ENCODE peak calls at places on chromosome 11, in ten cellular contexts. One of them, this sample, is unnamed.

GRCh38 chr11:93532285-93532789 is 10.9 kb downstream of the SMCO4 start:
- DNase-seq in body of pancreas: no peak
- DNase-seq in AG10803: no peak
- DNase-seq in NCI-H1105 treated with DMSO at 0.1 percent for 48 hours: no peak
- DNase-seq in GM03348: no peak
- DNase-seq in lower leg skin: no peak
- DNase-seq in stimulated activated CD4-positive, alpha-beta T cell treated with anti-CD3 and anti-CD28 coated beads, Interleukin-12 subunit alpha, Interleukin-12 subunit beta, amount 100 ng/mL, for 48 hours: no peak
- DNase-seq in esophagus muscularis mucosa: no peak
- DNase-seq in posterior cingulate gyrus: no peak
- DNase-seq in GM04503: no peak
- DNase-seq in this sample: no peak

GRCh38 chr11:118907051-118907748 is 18.5 kb downstream of the BCL9L start:
- DNase-seq in body of pancreas: peak; percentile 89
- DNase-seq in AG10803: peak; percentile 65
- DNase-seq in NCI-H1105 treated with DMSO at 0.1 percent for 48 hours: peak; percentile 87
- DNase-seq in GM03348: peak; percentile 84
- DNase-seq in lower leg skin: peak; percentile 97
- DNase-seq in stimulated activated CD4-positive, alpha-beta T cell treated with anti-CD3 and anti-CD28 coated beads, Interleukin-12 subunit alpha, Interleukin-12 subunit beta, amount 100 ng/mL, for 48 hours: peak; percentile 97
- DNase-seq in esophagus muscularis mucosa: peak; percentile 98
- DNase-seq in posterior cingulate gyrus: peak; percentile 79
- DNase-seq in GM04503: no peak
- DNase-seq in this sample: peak; percentile 79

GRCh38 chr11:130712480-130712879 is 203.8 kb downstream of the SNX19 start:
- DNase-seq in body of pancreas: no peak
- DNase-seq in AG10803: no peak
- DNase-seq in NCI-H1105 treated with DMSO at 0.1 percent for 48 hours: no peak
- DNase-seq in GM03348: no peak
- DNase-seq in lower leg skin: no peak
- DNase-seq in stimulated activated CD4-positive, alpha-beta T cell treated with anti-CD3 and anti-CD28 coated beads, Interleukin-12 subunit alpha, Interleukin-12 subunit beta, amount 100 ng/mL, for 48 hours: no peak
- DNase-seq in esophagus muscularis mucosa: no peak
- DNase-seq in posterior cingulate gyrus: no peak
- DNase-seq in GM04503: no peak
- DNase-seq in this sample: no peak

GRCh38 chr11:68090706-68091105 is 30.5 kb downstream of the CHKA start:
- DNase-seq in body of pancreas: peak; percentile 45
- DNase-seq in AG10803: no peak
- DNase-seq in NCI-H1105 treated with DMSO at 0.1 percent for 48 hours: no peak
- DNase-seq in GM03348: no peak
- DNase-seq in lower leg skin: no peak
- DNase-seq in stimulated activated CD4-positive, alpha-beta T cell treated with anti-CD3 and anti-CD28 coated beads, Interleukin-12 subunit alpha, Interleukin-12 subunit beta, amount 100 ng/mL, for 48 hours: no peak
- DNase-seq in esophagus muscularis mucosa: no peak
- DNase-seq in posterior cingulate gyrus: no peak
- DNase-seq in GM04503: no peak
- DNase-seq in this sample: peak; percentile 18

GRCh38 chr11:108647701-108648527 is 17.0 kb upstream of the DDX10 start:
- DNase-seq in body of pancreas: peak; percentile 90
- DNase-seq in AG10803: peak; percentile 83
- DNase-seq in NCI-H1105 treated with DMSO at 0.1 percent for 48 hours: peak; percentile 72
- DNase-seq in GM03348: peak; percentile 81
- DNase-seq in lower leg skin: peak; percentile 95
- DNase-seq in stimulated activated CD4-positive, alpha-beta T cell treated with anti-CD3 and anti-CD28 coated beads, Interleukin-12 subunit alpha, Interleukin-12 subunit beta, amount 100 ng/mL, for 48 hours: peak; percentile 62
- DNase-seq in esophagus muscularis mucosa: no peak
- DNase-seq in posterior cingulate gyrus: peak; percentile 20
- DNase-seq in GM04503: no peak
- DNase-seq in this sample: peak; percentile 59

GRCh38 chr11:70394211-70394950 is 3.9 kb upstream of the CTTN start:
- DNase-seq in body of pancreas: no peak
- DNase-seq in AG10803: no peak
- DNase-seq in NCI-H1105 treated with DMSO at 0.1 percent for 48 hours: no peak
- DNase-seq in GM03348: no peak
- DNase-seq in lower leg skin: no peak
- DNase-seq in stimulated activated CD4-positive, alpha-beta T cell treated with anti-CD3 and anti-CD28 coated beads, Interleukin-12 subunit alpha, Interleukin-12 subunit beta, amount 100 ng/mL, for 48 hours: no peak
- DNase-seq in esophagus muscularis mucosa: no peak
- DNase-seq in posterior cingulate gyrus: no peak
- DNase-seq in GM04503: no peak
- DNase-seq in this sample: no peak

GRCh38 chr11:128548655-128549255 is 38.6 kb downstream of the ETS1 start:
- DNase-seq in body of pancreas: peak; percentile 38
- DNase-seq in AG10803: no peak
- DNase-seq in NCI-H1105 treated with DMSO at 0.1 percent for 48 hours: no peak
- DNase-seq in GM03348: peak; percentile 83
- DNase-seq in lower leg skin: peak; percentile 91
- DNase-seq in stimulated activated CD4-positive, alpha-beta T cell treated with anti-CD3 and anti-CD28 coated beads, Interleukin-12 subunit alpha, Interleukin-12 subunit beta, amount 100 ng/mL, for 48 hours: no peak
- DNase-seq in esophagus muscularis mucosa: no peak
- DNase-seq in posterior cingulate gyrus: no peak
- DNase-seq in GM04503: no peak
- DNase-seq in this sample: peak; percentile 95

GRCh38 chr11:126739499-126740145 is 260.9 kb downstream of the KIRREL3 start:
- DNase-seq in body of pancreas: no peak
- DNase-seq in AG10803: peak; percentile 71
- DNase-seq in NCI-H1105 treated with DMSO at 0.1 percent for 48 hours: no peak
- DNase-seq in GM03348: peak; percentile 60
- DNase-seq in lower leg skin: no peak
- DNase-seq in stimulated activated CD4-positive, alpha-beta T cell treated with anti-CD3 and anti-CD28 coated beads, Interleukin-12 subunit alpha, Interleukin-12 subunit beta, amount 100 ng/mL, for 48 hours: no peak
- DNase-seq in esophagus muscularis mucosa: no peak
- DNase-seq in posterior cingulate gyrus: no peak
- DNase-seq in GM04503: peak; percentile 37
- DNase-seq in this sample: no peak

GRCh38 chr11:114285599-114285998 is 10.6 kb upstream of the NNMT start:
- DNase-seq in body of pancreas: no peak
- DNase-seq in AG10803: peak; percentile 79
- DNase-seq in NCI-H1105 treated with DMSO at 0.1 percent for 48 hours: no peak
- DNase-seq in GM03348: peak; percentile 51
- DNase-seq in lower leg skin: no peak
- DNase-seq in stimulated activated CD4-positive, alpha-beta T cell treated with anti-CD3 and anti-CD28 coated beads, Interleukin-12 subunit alpha, Interleukin-12 subunit beta, amount 100 ng/mL, for 48 hours: no peak
- DNase-seq in esophagus muscularis mucosa: no peak
- DNase-seq in posterior cingulate gyrus: no peak
- DNase-seq in GM04503: no peak
- DNase-seq in this sample: no peak

GRCh38 chr11:282630-283360 is 4.6 kb downstream of the NLRP6 start:
- DNase-seq in body of pancreas: no peak
- DNase-seq in AG10803: no peak
- DNase-seq in NCI-H1105 treated with DMSO at 0.1 percent for 48 hours: no peak
- DNase-seq in GM03348: no peak
- DNase-seq in lower leg skin: peak; percentile 81
- DNase-seq in stimulated activated CD4-positive, alpha-beta T cell treated with anti-CD3 and anti-CD28 coated beads, Interleukin-12 subunit alpha, Interleukin-12 subunit beta, amount 100 ng/mL, for 48 hours: no peak
- DNase-seq in esophagus muscularis mucosa: no peak
- DNase-seq in posterior cingulate gyrus: peak; percentile 1
- DNase-seq in GM04503: no peak
- DNase-seq in this sample: no peak

This sample was measured in dermis microvascular lymphatic vessel endothelial cell.